ENCODE peak calls at places on chromosome 13, in six cellular contexts. I is esophagus squamous epithelium, H is GM23338, P is hepatocyte, B is cardiac muscle cell, L is heart left ventricle. Y is an unnamed sample. For H3K4me1, the result is how much of the 10 kb centered on the place peaks cover.

GRCh38 chr13:113043001-113043630 is 62.5 kb upstream of the F7 start:
- DNase-seq in H (no peak), P (no peak), I (no peak), L (no peak), B (no peak), Y (no peak)

GRCh38 chr13:24032252-24032651 is 128.3 kb upstream of the SPATA13 start:
- DNase-seq in P (no peak), H (no peak), L (no peak), I (no peak), B (no peak), Y (no peak)

GRCh38 chr13:111210082-111210481 is 95.0 kb downstream of the ARHGEF7 start:
- DNase-seq in B (no peak), L (no peak), I (no peak), H (no peak), P (no peak), Y (no peak)

GRCh38 chr13:49645451-49645850 is 17.1 kb downstream of the ARL11 start:
- DNase-seq in P (no peak), H (no peak), I (no peak), L (no peak), B (no peak), Y (no peak)

GRCh38 chr13:109448629-109449028 is 337.8 kb downstream of the IRS2 start:
- DNase-seq in P (no peak), B (no peak), H (no peak), L (no peak), I (no peak), Y (no peak)

GRCh38 chr13:21060827-21061076 is 634 bp downstream of the LATS2 start:
- DNase-seq in I (no peak), P (no peak), L (no peak), H (peak), B (no peak), Y (peak)

GRCh38 chr13:110018009-110018408 is 231.6 kb upstream of the IRS2 start:
- DNase-seq in H (no peak), B (no peak), L (no peak), P (no peak), I (no peak), Y (no peak)

GRCh38 chr13:94658926-94659649 is 53.3 kb downstream of the SOX21 start:
- DNase-seq in H (peak), B (no peak), I (no peak), P (no peak), L (no peak), Y (no peak)

GRCh38 chr13:67493835-67494234 is 263.7 kb upstream of the PCDH9 start:
- DNase-seq in P (no peak), L (no peak), B (no peak), I (no peak), H (no peak), Y (no peak)

GRCh38 chr13:21074601-21075302 is 13.4 kb upstream of the LATS2 start:
- DNase-seq in B (no peak), L (peak), H (no peak), I (no peak), P (no peak), Y (no peak)

GRCh38 chr13:111245781-111246384 is 74.6 kb upstream of the TEX29 start:
- DNase-seq in B (no peak), P (no peak), L (no peak), H (no peak), I (no peak), Y (no peak)

GRCh38 chr13:97307096-97307495 is 85.0 kb downstream of the MBNL2 start:
- DNase-seq in L (no peak), H (no peak), I (no peak), P (no peak), B (no peak), Y (no peak)

GRCh38 chr13:111064661-111065060 is 50.4 kb upstream of the ARHGEF7 start:
- DNase-seq in L (no peak), B (no peak), I (no peak), P (no peak), H (no peak), Y (no peak)

GRCh38 chr13:79593611-79594275 is 112.8 kb downstream of the NDFIP2 start:
- DNase-seq in L (no peak), B (no peak), H (no peak), P (no peak), I (no peak), Y (peak)

GRCh38 chr13:81562598-81562997 is 1221.7 kb upstream of the SPRY2 start:
- DNase-seq in B (no peak), H (no peak), L (no peak), P (no peak), I (no peak), Y (no peak)

GRCh38 chr13:53631511-53631910 is 602.9 kb downstream of the OLFM4 start:
- DNase-seq in P (no peak), H (peak), B (no peak), I (no peak), L (no peak), Y (no peak)

GRCh38 chr13:51453308-51453958 is 597 bp upstream of the INTS6 start:
- DNase-seq in L (peak), P (peak), B (no peak), I (peak), H (peak), Y (peak)

GRCh38 chr13:49046002-49046401 is 70.3 kb downstream of the FNDC3A start:
- DNase-seq in I (no peak), B (no peak), L (no peak), H (no peak), P (no peak), Y (no peak)

GRCh38 chr13:42567772-42568428 is 6.1 kb upstream of the TNFSF11 start:
- DNase-seq in B (no peak), H (peak), I (no peak), P (no peak), L (no peak), Y (peak)

GRCh38 chr13:35894636-35895035 is 236.5 kb downstream of the DCLK1 start:
- DNase-seq in H (no peak), L (no peak), P (no peak), I (no peak), B (no peak), Y (no peak)

GRCh38 chr13:45879666-45880065 is 28.1 kb upstream of the SIAH3 start:
- DNase-seq in H (peak), B (peak), P (peak), L (peak), I (no peak), Y (no peak)

GRCh38 chr13:100633461-100633860 is 41.1 kb downstream of the TMTC4 start:
- DNase-seq in L (no peak), B (no peak), H (no peak), I (no peak), P (no peak), Y (no peak)

GRCh38 chr13:111905609-111905945 is 161.4 kb upstream of the SOX1 start:
- DNase-seq in H (no peak), L (no peak), B (no peak), P (no peak), I (no peak), Y (no peak)

DNA sequence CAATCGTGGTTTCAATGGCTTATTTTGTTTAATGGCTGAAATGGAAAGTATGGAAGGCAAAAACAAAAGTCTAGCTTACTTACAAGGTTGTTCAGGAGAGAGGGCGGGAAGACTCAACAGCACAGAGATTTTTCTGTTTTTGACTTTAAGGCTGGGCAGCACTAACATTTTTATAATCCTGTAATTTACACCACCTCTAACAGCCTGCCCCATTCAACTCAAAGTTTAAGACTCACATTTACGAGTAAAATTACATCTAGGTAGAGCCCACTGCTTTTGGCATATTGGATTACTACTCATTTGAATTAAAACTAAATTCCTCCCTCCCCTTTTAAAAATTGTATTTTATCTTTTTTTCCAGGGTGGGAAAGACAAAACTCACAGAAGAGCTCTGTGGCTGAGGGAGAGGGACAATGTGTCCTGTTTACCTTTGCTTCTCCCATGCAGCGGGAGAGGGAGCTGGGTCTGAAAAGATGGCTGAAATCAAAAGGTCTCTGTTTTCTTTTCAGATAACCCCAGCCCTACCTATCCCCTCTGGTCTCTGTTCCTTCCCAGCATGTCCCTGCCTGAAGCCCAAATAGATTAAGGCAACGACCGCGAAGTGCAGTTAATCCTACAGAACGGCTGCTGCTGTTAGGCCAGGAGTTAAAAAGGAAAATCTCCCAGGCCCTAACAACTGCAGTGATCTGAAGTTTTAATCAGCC is 6.6 kb downstream of the EFNB2 start:
- DNase-seq in L (no peak), P (no peak), I (no peak), H (no peak), B (no peak), Y (peak)
- H3K4me1 ChIP-seq in L (under half), P (half or more), I (under half), H (half or more), B (under half), Y (under half)

GRCh38 chr13:91347996-91348905 is 764 bp downstream of the MIR17HG start:
- DNase-seq in I (no peak), H (no peak), L (peak), B (peak), P (peak), Y (peak)

GRCh38 chr13:91351980-91352379 is 4.5 kb downstream of the MIR17HG start:
- DNase-seq in H (no peak), B (no peak), P (no peak), I (no peak), L (no peak), Y (no peak)

GRCh38 chr13:91348906-91349435 is 1.5 kb downstream of the MIR17HG start:
- DNase-seq in L (peak), B (no peak), P (peak), I (peak), H (peak), Y (peak)

GRCh38 chr13:91351123-91351522 is 3.6 kb downstream of the MIR17HG start:
- DNase-seq in L (no peak), B (no peak), I (no peak), H (no peak), P (no peak), Y (no peak)

DNA sequence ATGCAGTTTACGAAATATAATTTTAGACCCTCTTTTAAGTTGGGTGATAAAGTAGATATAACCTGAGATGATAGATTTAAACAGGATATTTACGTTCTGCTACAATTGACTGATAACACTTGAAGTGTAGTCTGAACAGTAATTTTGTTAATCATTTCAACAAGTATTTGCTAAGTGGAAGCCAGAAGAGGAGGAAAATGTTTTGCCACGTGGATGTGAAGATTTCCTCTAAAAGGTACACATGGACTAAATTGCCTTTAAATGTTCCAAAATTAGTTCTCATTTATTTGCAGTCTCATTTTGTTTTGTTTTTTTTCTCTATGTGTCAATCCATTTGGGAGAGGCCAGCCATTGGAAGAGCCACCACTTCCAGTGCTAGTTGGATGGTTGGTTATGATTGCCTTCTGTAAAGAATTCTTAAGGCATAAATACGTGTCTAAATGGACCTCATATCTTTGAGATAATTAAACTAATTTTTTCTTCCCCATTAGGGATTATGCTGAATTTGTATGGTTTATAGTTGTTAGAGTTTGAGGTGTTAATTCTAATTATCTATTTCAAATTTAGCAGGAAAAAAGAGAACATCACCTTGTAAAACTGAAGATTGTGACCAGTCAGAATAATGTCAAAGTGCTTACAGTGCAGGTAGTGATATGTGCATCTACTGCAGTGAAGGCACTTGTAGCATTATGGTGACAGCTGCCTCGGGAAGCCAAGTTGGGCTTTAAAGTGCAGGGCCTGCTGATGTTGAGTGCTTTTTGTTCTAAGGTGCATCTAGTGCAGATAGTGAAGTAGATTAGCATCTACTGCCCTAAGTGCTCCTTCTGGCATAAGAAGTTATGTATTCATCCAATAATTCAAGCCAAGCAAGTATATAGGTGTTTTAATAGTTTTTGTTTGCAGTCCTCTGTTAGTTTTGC is 2.8 kb downstream of the MIR17HG start:
- DNase-seq in H (no peak), P (no peak), L (no peak), B (no peak), I (no peak), Y (no peak)
- H3K27ac ChIP-seq in H (peak), P (no peak), L (no peak), B (peak), I (no peak), Y (no peak)

GRCh38 chr13:31885994-31886393 is 145.6 kb upstream of the FRY start:
- DNase-seq in L (peak), P (no peak), H (no peak), I (no peak), B (peak), Y (peak)
- H3K4me3 ChIP-seq in L (no peak), P (no peak), H (no peak), I (no peak), B (no peak), Y (peak)

GRCh38 chr13:86665842-86666241 is 866.6 kb upstream of the SLITRK6 start:
- DNase-seq in B (no peak), L (no peak), P (no peak), I (no peak), H (no peak), Y (no peak)
- H3K4me1 ChIP-seq in B (under half), L (under half), P (under half), I (under half), H (under half), Y (under half)

GRCh38 chr13:98535501-98536357 is 41.2 kb downstream of the STK24 start:
- DNase-seq in B (no peak), H (no peak), P (no peak), I (no peak), L (no peak), Y (no peak)
- H3K27ac ChIP-seq in B (peak), H (no peak), P (peak), I (peak), L (no peak), Y (no peak)

GRCh38 chr13:30355405-30355741 is 48.0 kb upstream of the KATNAL1 start:
- DNase-seq in H (peak), L (no peak), P (peak), I (no peak), B (peak), Y (peak)
- H3K4me3 ChIP-seq in H (no peak), L (no peak), P (no peak), I (no peak), B (no peak), Y (no peak)

GRCh38 chr13:40176242-40176641 is 490.2 kb downstream of the FOXO1 start:
- DNase-seq in H (no peak), L (no peak), I (no peak), P (no peak), B (no peak), Y (no peak)
- H3K4me1 ChIP-seq in H (under half), L (under half), I (under half), P (under half), B (under half), Y (under half)

DNA sequence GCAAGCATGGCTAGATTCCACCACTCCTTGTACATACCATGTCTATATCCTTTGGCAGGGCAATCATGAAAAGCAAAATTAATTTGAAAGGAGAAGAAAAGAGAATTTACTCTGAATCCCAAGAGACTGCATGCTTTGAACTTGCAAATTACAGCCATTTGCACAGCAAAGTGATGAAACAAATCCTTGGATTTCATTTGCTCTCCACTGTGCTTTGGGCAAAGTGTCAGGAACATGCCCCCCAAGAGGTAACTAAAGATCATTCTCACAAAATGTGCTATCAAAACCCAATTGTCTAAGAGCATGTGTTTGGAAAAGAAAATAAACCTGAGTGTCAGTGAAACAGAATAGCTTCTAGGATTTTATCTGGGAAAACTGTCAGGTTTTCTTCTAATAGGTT is 298.5 kb downstream of the GPC6 start:
- DNase-seq in I (no peak), H (no peak), B (no peak), P (no peak), L (no peak), Y (no peak)
- H3K27ac ChIP-seq in I (no peak), H (peak), B (no peak), P (no peak), L (no peak), Y (no peak)